ENCODE peak calls at places on chromosome 1, in seven cellular contexts. H is NCI-H446 treated with DMSO at 0.1 percent for 48 hours; Y is cardiac fibroblast; T is CD8-positive, alpha-beta memory T cell; D is posterior cingulate gyrus; K is LoVo; X is stimulated activated CD4-positive, alpha-beta T cell treated with anti-CD3 and anti-CD28 coated beads, Interleukin-1b, Interleukin-23, amount 100 ng/mL, for 24 hours. L is an unnamed sample.

GRCh38 chr1:63323866-63324778 is 1.8 kb downstream of the FOXD3 start:
- DNase-seq in T (no peak), X (no peak), Y (no peak), D (no peak), H (no peak), K (no peak), L (no peak)

GRCh38 chr1:76864383-76864782 is 2.9 kb upstream of the ST6GALNAC5 start:
- DNase-seq in K (no peak), T (no peak), D (no peak), H (no peak), X (no peak), Y (no peak), L (no peak)

GRCh38 chr1:39394598-39394997 is 96.8 kb upstream of the BMP8A start:
- DNase-seq in D (no peak), K (peak), X (no peak), H (no peak), T (peak), Y (no peak), L (no peak)

GRCh38 chr1:244100276-244100675 is 49.2 kb downstream of the ZBTB18 start:
- DNase-seq in D (no peak), Y (no peak), K (no peak), T (no peak), H (no peak), X (no peak), L (no peak)

GRCh38 chr1:209876091-209876800 is 48.5 kb downstream of the UTP25 start:
- DNase-seq in T (no peak), D (no peak), H (no peak), K (no peak), X (no peak), Y (no peak), L (no peak)

GRCh38 chr1:25727819-25728286 is 72.1 kb upstream of the SELENON start:
- DNase-seq in T (no peak), X (no peak), Y (no peak), D (peak), K (no peak), H (peak), L (no peak)

GRCh38 chr1:143721024-143721373 is 250.8 kb downstream of the FAM72C start:
- DNase-seq in D (no peak), Y (no peak), H (no peak), T (no peak), X (no peak), K (no peak), L (no peak)

GRCh38 chr1:177301425-177302124 is 130.8 kb downstream of the BRINP2 start:
- DNase-seq in K (no peak), Y (no peak), H (no peak), T (no peak), D (no peak), X (no peak), L (no peak)

GRCh38 chr1:224357626-224358124 is 996 bp downstream of the CNIH4 start:
- DNase-seq in H (no peak), Y (peak), D (no peak), X (no peak), K (no peak), T (no peak), L (no peak)

GRCh38 chr1:173100476-173101107 is 49.9 kb upstream of the TNFSF18 start:
- DNase-seq in K (no peak), X (no peak), D (no peak), Y (no peak), H (no peak), T (no peak), L (no peak)

GRCh38 chr1:114113801-114114750 is 39.6 kb downstream of the SYT6 start:
- DNase-seq in K (peak), D (no peak), X (no peak), T (no peak), Y (no peak), H (no peak), L (no peak)

GRCh38 chr1:195097316-195097715 is 1510.9 kb downstream of the KCNT2 start:
- DNase-seq in Y (no peak), K (peak), H (no peak), T (no peak), D (no peak), X (no peak), L (no peak)

GRCh38 chr1:207858806-207859205 is 52.1 kb downstream of the CD34 start:
- DNase-seq in Y (peak), K (no peak), H (no peak), T (no peak), D (no peak), X (no peak), L (no peak)

GRCh38 chr1:193569696-193570269 is 383.4 kb upstream of the B3GALT2 start:
- DNase-seq in T (peak), X (no peak), K (no peak), Y (peak), H (no peak), D (no peak), L (no peak)

GRCh38 chr1:33872681-33873080 is 8.8 kb downstream of the HMGB4 start:
- DNase-seq in D (no peak), Y (no peak), H (no peak), K (no peak), T (no peak), X (no peak), L (no peak)

GRCh38 chr1:219171192-219171935 is 2.3 kb upstream of the LYPLAL1 start:
- DNase-seq in H (no peak), D (no peak), T (no peak), K (no peak), Y (peak), X (no peak), L (no peak)

GRCh38 chr1:192580351-192580962 is 4.9 kb downstream of the RGS1 start:
- DNase-seq in K (no peak), D (no peak), H (peak), T (no peak), X (no peak), Y (peak), L (no peak)

GRCh38 chr1:240967070-240967724 is 355.2 kb upstream of the GREM2 start:
- DNase-seq in X (no peak), K (no peak), T (no peak), D (no peak), Y (peak), H (no peak), L (no peak)

GRCh38 chr1:160090760-160091159 is 7.7 kb downstream of the IGSF8 start:
- DNase-seq in Y (no peak), X (no peak), D (no peak), K (no peak), T (no peak), H (no peak), L (no peak)

GRCh38 chr1:230423936-230424335 is 2.2 kb downstream of the PGBD5 start:
- DNase-seq in X (no peak), T (no peak), D (no peak), K (no peak), Y (no peak), H (no peak), L (no peak)

GRCh38 chr1:153532161-153532560 is 3.6 kb downstream of the S100A6 start:
- DNase-seq in Y (no peak), T (peak), D (no peak), X (no peak), K (no peak), H (no peak), L (no peak)

GRCh38 chr1:241934181-241934815 is 23.3 kb upstream of the BECN2 start:
- DNase-seq in K (no peak), X (no peak), T (no peak), D (no peak), Y (peak), H (no peak), L (no peak)

GRCh38 chr1:164723296-164723731 is 164.3 kb downstream of the PBX1 start:
- DNase-seq in H (peak), X (no peak), K (no peak), D (no peak), T (no peak), Y (no peak), L (peak)

GRCh38 chr1:51274676-51275075 is 38.6 kb downstream of the RNF11 start:
- DNase-seq in X (no peak), Y (no peak), K (no peak), H (no peak), T (no peak), D (no peak), L (no peak)

GRCh38 chr1:171817511-171818265 is 23.6 kb upstream of the DNM3 start:
- DNase-seq in H (no peak), D (no peak), K (peak), Y (peak), T (no peak), X (no peak), L (no peak)

GRCh38 chr1:203521071-203521794 is 27.3 kb downstream of the OPTC start:
- DNase-seq in H (no peak), D (no peak), Y (no peak), K (no peak), X (no peak), T (no peak), L (no peak)

GRCh38 chr1:221742555-221743415 is 896 bp upstream of the DUSP10 start:
- DNase-seq in H (peak), T (peak), D (peak), Y (peak), X (peak), K (peak), L (peak)

GRCh38 chr1:163035791-163036249 is 33.3 kb upstream of the RGS4 start:
- DNase-seq in H (no peak), Y (peak), X (no peak), K (peak), D (no peak), T (no peak), L (no peak)

GRCh38 chr1:93846151-93846928 is 32.7 kb downstream of the DNTTIP2 start:
- DNase-seq in T (peak), K (peak), H (peak), X (peak), Y (peak), D (peak), L (peak)

L was measured in DMS 273 treated with DMSO at 0.1 percent for 48 hours.